ENCODE peak calls at places on chromosomes 5 and 9, in ten cellular contexts. D is foreskin fibroblast, W is GM23338, Z is IMR-90, I is fibroblast of lung, Y is stomach, T is brain microvascular endothelial cell, R is left ventricle myocardium inferior, A is upper lobe of left lung, L is lower leg skin. G is an unnamed sample.

GRCh38 chr9:79224672-79225433 is 346.9 kb upstream of the TLE4 start:
- DNase-seq in D (peak), T (peak), Y (no peak), A (no peak), Z (peak), I (peak), W (no peak), L (no peak), R (no peak), G (peak)

GRCh38 chr5:123367739-123368138 is 55.5 kb downstream of the CEP120 start:
- DNase-seq in T (no peak), I (peak), Y (no peak), D (no peak), R (no peak), L (no peak), Z (peak), A (no peak), W (peak), G (no peak)

GRCh38 chr9:98900725-98901124 is 43.0 kb upstream of the COL15A1 start:
- DNase-seq in T (no peak), W (no peak), I (no peak), R (no peak), D (peak), A (no peak), Z (no peak), Y (no peak), L (peak), G (no peak)

GRCh38 chr9:124399323-124399962 is 15.8 kb downstream of the PSMB7 start:
- DNase-seq in R (peak), Y (no peak), A (no peak), Z (peak), L (no peak), D (no peak), T (peak), I (peak), W (peak), G (no peak)

GRCh38 chr5:124746916-124747769 is 704 bp upstream of the ZNF608 start:
- DNase-seq in T (peak), Y (peak), Z (peak), D (peak), A (no peak), R (peak), W (peak), L (peak), I (peak), G (peak)

GRCh38 chr5:106401561-106401960 is 1269.2 kb downstream of the EFNA5 start:
- DNase-seq in I (no peak), D (peak), Z (no peak), W (no peak), A (no peak), R (no peak), T (no peak), L (no peak), Y (no peak), G (no peak)

GRCh38 chr5:68830499-68830898 is 263.3 kb upstream of the SLC30A5 start:
- DNase-seq in D (no peak), Z (no peak), W (no peak), L (no peak), I (no peak), A (no peak), T (no peak), R (no peak), Y (no peak), G (no peak)

GRCh38 chr5:142316051-142316450 is 8.8 kb downstream of the SPRY4 start:
- DNase-seq in Z (peak), R (no peak), L (no peak), T (no peak), A (no peak), W (no peak), Y (no peak), I (peak), D (no peak), G (peak)

GRCh38 chr5:165029471-165029870 is 1524.1 kb downstream of the MAT2B start:
- DNase-seq in Y (no peak), Z (peak), A (no peak), D (no peak), R (no peak), I (peak), T (no peak), L (no peak), W (peak), G (no peak)

GRCh38 chr5:173645897-173646574 is 29.6 kb upstream of the BOD1 start:
- DNase-seq in A (no peak), Z (no peak), Y (no peak), D (no peak), W (no peak), I (no peak), T (no peak), R (no peak), L (peak), G (no peak)

GRCh38 chr5:57816108-57816507 is 333.5 kb upstream of the ACTBL2 start:
- DNase-seq in Z (peak), T (peak), L (no peak), A (no peak), D (peak), Y (no peak), I (peak), W (peak), R (no peak), G (no peak)

GRCh38 chr9:81499021-81499454 is 190.3 kb downstream of the TLE1 start:
- DNase-seq in T (peak), W (no peak), I (peak), R (no peak), D (peak), Z (peak), L (no peak), A (no peak), Y (no peak), G (peak)

GRCh38 chr5:116473706-116474105 is 100.9 kb downstream of the SEMA6A start:
- DNase-seq in R (no peak), L (no peak), Y (no peak), Z (no peak), T (no peak), W (no peak), D (no peak), I (no peak), A (no peak), G (no peak)

GRCh38 chr5:116475232-116475828 is 99.3 kb downstream of the SEMA6A start:
- DNase-seq in Z (no peak), W (no peak), L (no peak), D (no peak), T (no peak), A (no peak), Y (no peak), R (no peak), I (no peak), G (no peak)

GRCh38 chr5:116468583-116468982 is 106.0 kb downstream of the SEMA6A start:
- DNase-seq in Z (no peak), I (no peak), R (no peak), L (no peak), W (no peak), D (no peak), A (no peak), Y (no peak), T (no peak), G (no peak)

GRCh38 chr5:116476903-116477537 is 97.6 kb downstream of the SEMA6A start:
- DNase-seq in Y (no peak), I (peak), W (no peak), T (no peak), D (no peak), Z (no peak), R (no peak), A (no peak), L (no peak), G (no peak)

DNA sequence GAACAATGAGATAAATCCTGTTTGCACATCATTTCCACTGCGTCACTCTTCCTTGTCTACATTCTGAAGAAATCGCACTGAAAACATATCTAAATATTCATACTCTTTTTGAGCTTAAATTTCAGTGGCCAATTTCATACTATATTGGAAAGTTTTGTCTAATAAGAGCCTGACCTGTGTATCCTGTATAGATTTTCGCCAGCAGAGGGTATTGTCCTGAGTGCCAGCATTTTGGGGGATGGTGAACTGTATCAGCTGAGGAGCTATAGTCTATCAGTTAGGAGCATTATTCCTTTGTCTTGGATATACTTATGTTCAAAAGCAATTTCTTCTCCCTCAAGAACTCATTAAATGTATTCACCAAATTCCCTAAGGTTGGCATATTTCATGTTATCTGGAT is 102.3 kb downstream of the SEMA6A start:
- DNase-seq in Y (no peak), Z (no peak), D (no peak), R (no peak), W (no peak), T (no peak), A (no peak), L (no peak), I (no peak), G (no peak)
- TF ChIP-seq CTCF in Y (no peak), Z (no peak), D (no peak), R (no peak), W (no peak), T (no peak), A (no peak), L (no peak), I (no peak), G (peak)

DNA sequence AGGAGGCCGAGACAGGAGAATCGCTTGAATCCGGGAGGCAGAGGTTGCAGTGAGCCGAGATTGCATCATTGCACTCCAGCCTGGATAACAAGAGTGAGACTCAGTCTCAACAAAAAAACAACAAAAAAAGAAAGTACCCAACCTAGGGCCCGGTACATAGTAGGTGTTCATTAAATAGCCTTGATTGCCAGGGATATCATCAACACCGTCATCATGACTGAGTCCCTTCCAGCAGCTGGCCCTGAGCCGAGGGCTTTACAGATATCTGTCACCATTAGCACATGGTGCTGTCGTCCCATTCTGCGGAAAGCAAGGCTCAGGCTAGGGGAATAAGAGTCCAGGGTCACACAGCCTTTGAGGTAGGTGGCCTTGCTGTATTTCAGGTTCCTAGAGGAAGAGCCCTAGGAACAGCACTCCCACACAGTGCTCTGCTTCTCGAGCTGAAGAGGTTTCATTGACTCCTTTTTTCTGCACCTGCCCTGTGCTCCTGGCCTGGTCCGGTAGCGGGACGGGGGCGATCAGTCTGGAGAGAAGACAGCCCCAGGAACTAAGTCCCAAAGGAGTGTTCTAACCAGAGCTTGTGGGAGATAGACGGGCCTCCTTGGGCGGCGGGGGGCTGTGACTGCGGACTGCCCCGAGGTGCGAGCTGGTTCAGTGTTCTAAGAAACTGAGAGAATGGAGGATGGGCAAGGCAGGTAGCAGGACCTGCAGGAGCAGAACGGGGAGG is 48.2 kb downstream of the CXXC5 start:
- DNase-seq in D (no peak), Z (no peak), I (no peak), L (no peak), T (no peak), Y (no peak), W (peak), A (no peak), R (no peak), G (no peak)
- H3K4me3 ChIP-seq in D (peak), Z (no peak), I (no peak), L (no peak), T (no peak), Y (peak), W (peak), A (peak), R (peak), G (no peak)

DNA sequence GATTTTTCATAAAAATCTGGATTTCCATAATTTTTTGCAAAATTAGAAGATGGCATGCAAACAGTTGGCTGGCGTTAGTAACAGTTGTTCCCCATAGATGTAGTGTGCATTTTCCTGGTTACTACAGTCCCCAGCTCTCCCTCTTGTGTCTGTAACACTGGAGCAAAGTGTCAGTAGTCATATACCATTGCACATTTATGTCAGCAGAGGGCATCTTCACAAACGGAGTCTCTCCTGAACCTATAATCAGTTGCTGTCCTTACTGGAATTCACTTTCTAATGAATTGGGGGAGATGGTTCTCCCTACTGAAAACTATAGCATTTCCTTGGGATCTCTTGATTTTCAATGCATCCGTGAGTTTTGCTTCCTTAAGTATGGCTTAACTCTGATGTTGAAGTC is 44.7 kb upstream of the DMAC1 start:
- DNase-seq in Z (peak), R (no peak), W (peak), Y (no peak), L (no peak), A (no peak), I (peak), T (no peak), D (no peak), G (no peak)
- TF ChIP-seq CTCF in Z (peak), R (peak), W (peak), Y (peak), L (no peak), A (no peak), I (no peak), T (peak), D (no peak), G (peak)

GRCh38 chr5:128870923-128871322 is 94.4 kb upstream of the SLC27A6 start:
- DNase-seq in R (no peak), D (no peak), Z (no peak), W (no peak), T (no peak), I (no peak), Y (no peak), A (no peak), L (no peak), G (no peak)
- H3K4me3 ChIP-seq in R (no peak), D (no peak), Z (no peak), W (no peak), T (no peak), I (no peak), Y (no peak), A (no peak), L (no peak), G (no peak)

GRCh38 chr9:132042324-132042723 is 37.3 kb downstream of the MED27 start:
- DNase-seq in Z (peak), R (no peak), I (peak), T (peak), Y (no peak), A (no peak), L (no peak), D (peak), W (no peak), G (peak)
- TF ChIP-seq CTCF in Z (no peak), R (no peak), I (no peak), T (no peak), Y (no peak), A (no peak), L (no peak), D (no peak), W (no peak), G (no peak)

DNA sequence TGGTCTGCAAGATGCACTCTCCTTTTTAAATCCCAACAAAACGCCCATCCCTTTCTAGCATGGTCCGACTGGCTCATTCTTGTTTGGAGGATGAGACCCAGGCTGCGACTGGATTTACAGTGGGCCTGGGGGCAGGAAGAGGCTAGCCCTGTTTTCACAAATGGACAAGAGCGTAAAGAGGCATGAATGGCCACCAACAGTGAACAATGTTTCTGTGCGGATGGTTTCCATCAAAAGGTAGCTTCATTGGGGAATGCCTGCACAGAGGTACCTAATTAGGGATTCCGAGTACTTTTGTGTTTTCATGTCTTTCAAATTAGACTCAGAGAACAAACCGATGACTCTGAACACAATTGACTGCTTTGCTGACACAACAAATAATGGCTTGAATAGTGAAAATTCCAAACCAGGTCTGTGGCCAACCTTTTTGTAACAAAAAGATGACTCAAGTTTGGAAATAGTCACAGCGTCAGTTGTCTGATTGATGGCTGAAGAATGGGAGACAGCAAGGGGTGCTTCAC is 208.3 kb upstream of the S1PR3 start:
- DNase-seq in D (no peak), L (no peak), R (no peak), Z (peak), Y (no peak), I (peak), A (no peak), W (no peak), T (no peak), G (no peak)
- H3K4me3 ChIP-seq in D (no peak), L (no peak), R (no peak), Z (no peak), Y (no peak), I (no peak), A (no peak), W (no peak), T (no peak), G (no peak)

G was measured in retinal pigment epithelial cell.